ENCODE peak calls at places on chromosomes 5 and 9, in seven cellular contexts. W, C, Z, N, H, B and V are unnamed samples.

GRCh38 chr5:116440329-116440895 is 134.2 kb downstream of the SEMA6A start:
- DNase-seq in W (no peak), Z (no peak), N (no peak), C (no peak), H (no peak), B (no peak), V (peak)

GRCh38 chr5:1934056-1934394 is 51.3 kb upstream of the IRX4 start:
- DNase-seq in H (no peak), N (no peak), B (no peak), W (no peak), C (no peak), Z (no peak), V (no peak)

GRCh38 chr9:81625969-81626368 is 63.4 kb downstream of the TLE1 start:
- DNase-seq in C (no peak), Z (no peak), N (no peak), H (no peak), B (no peak), W (no peak), V (no peak)

GRCh38 chr9:16986441-16987387 is 116.2 kb upstream of the BNC2 start:
- DNase-seq in B (no peak), N (no peak), H (peak), Z (peak), W (no peak), C (peak), V (no peak)

GRCh38 chr5:142032747-142033631 is 20.2 kb upstream of the GNPDA1 start:
- DNase-seq in B (no peak), H (no peak), N (no peak), C (no peak), Z (no peak), W (no peak), V (no peak)

GRCh38 chr9:14437336-14438231 is 123.6 kb upstream of the NFIB start:
- DNase-seq in H (no peak), Z (no peak), N (no peak), C (no peak), W (no peak), B (no peak), V (peak)

GRCh38 chr5:87268126-87268969 is 665 bp downstream of the RASA1 start:
- DNase-seq in H (peak), C (peak), N (peak), W (peak), B (peak), Z (peak), V (peak)

GRCh38 chr9:13410566-13411031 is 131.1 kb upstream of the MPDZ start:
- DNase-seq in H (no peak), Z (no peak), N (no peak), B (no peak), C (no peak), W (no peak), V (peak)

GRCh38 chr5:58887721-58888409 is 305.0 kb downstream of the RAB3C start:
- DNase-seq in Z (no peak), N (no peak), B (no peak), W (no peak), H (no peak), C (no peak), V (no peak)

GRCh38 chr5:40605295-40605958 is 74.3 kb upstream of the PTGER4 start:
- DNase-seq in B (no peak), Z (peak), N (no peak), W (no peak), H (no peak), C (no peak), V (peak)

GRCh38 chr9:125516381-125516960 is 190.5 kb downstream of the MAPKAP1 start:
- DNase-seq in N (no peak), H (no peak), Z (no peak), C (no peak), W (no peak), B (no peak), V (no peak)

GRCh38 chr9:126386088-126386487 is 59.5 kb downstream of the MVB12B start:
- DNase-seq in W (no peak), C (peak), Z (peak), B (no peak), N (peak), H (no peak), V (no peak)

GRCh38 chr5:65837139-65837538 is 89.2 kb upstream of the ERBIN start:
- DNase-seq in Z (peak), N (peak), C (peak), H (no peak), W (no peak), B (no peak), V (no peak)

GRCh38 chr5:68538886-68539420 is 323.4 kb downstream of the PIK3R1 start:
- DNase-seq in C (no peak), Z (no peak), B (no peak), N (no peak), W (no peak), H (no peak), V (no peak)

GRCh38 chr5:123752576-123752975 is 240.6 kb downstream of the CSNK1G3 start:
- DNase-seq in W (no peak), C (peak), B (no peak), N (no peak), H (peak), Z (peak), V (peak)

GRCh38 chr5:43553381-43553780 is 3.5 kb downstream of the PAIP1 start:
- DNase-seq in N (no peak), B (no peak), H (no peak), C (peak), W (no peak), Z (peak), V (no peak)

GRCh38 chr9:90847971-90848370 is 46.4 kb downstream of the SYK start:
- DNase-seq in C (no peak), W (no peak), N (no peak), Z (no peak), H (no peak), B (no peak), V (no peak)

GRCh38 chr5:51194626-51195025 is 188.6 kb upstream of the ISL1 start:
- DNase-seq in Z (no peak), H (no peak), N (no peak), B (no peak), W (no peak), C (no peak), V (no peak)

GRCh38 chr5:123091258-123091987 is 2.4 kb downstream of the PRDM6 start:
- DNase-seq in H (no peak), Z (peak), C (no peak), N (no peak), W (no peak), B (no peak), V (no peak)

GRCh38 chr9:89648247-89649000 is 43.6 kb downstream of the GADD45G start:
- DNase-seq in C (no peak), B (no peak), Z (no peak), N (no peak), W (no peak), H (no peak), V (no peak)

GRCh38 chr9:87201316-87201715 is 254.0 kb upstream of the GAS1 start:
- DNase-seq in C (no peak), Z (no peak), W (no peak), B (no peak), H (peak), N (no peak), V (no peak)

GRCh38 chr9:132094314-132094791 is 14.7 kb upstream of the MED27 start:
- DNase-seq in H (peak), Z (peak), C (peak), N (no peak), B (no peak), W (no peak), V (no peak)

GRCh38 chr9:133238272-133238850 is 29.3 kb upstream of the OBP2B start:
- DNase-seq in B (peak), N (peak), W (no peak), C (peak), H (no peak), Z (peak), V (peak)

GRCh38 chr9:94655739-94656138 is 16.4 kb upstream of the FBP1 start:
- DNase-seq in B (no peak), N (no peak), Z (no peak), W (no peak), H (no peak), C (no peak), V (no peak)

GRCh38 chr9:109817846-109818472 is 38.0 kb downstream of the PALM2AKAP2 start:
- DNase-seq in C (peak), W (no peak), H (peak), N (peak), Z (peak), B (no peak), V (peak)

GRCh38 chr5:137310051-137310730 is 188.9 kb downstream of the SPOCK1 start:
- DNase-seq in C (peak), W (no peak), B (no peak), H (peak), N (peak), Z (peak), V (no peak)

GRCh38 chr5:167688331-167688730 is 603.1 kb upstream of the WWC1 start:
- DNase-seq in C (no peak), N (no peak), H (no peak), W (no peak), Z (no peak), B (no peak), V (no peak)